ENCODE peak calls at places on chromosomes 7 and 10, in ten cellular contexts. One of them, this sample, is unnamed.

GRCh38 chr10:92699518-92700272 is 9.9 kb downstream of the HHEX start:
- DNase-seq in bronchial epithelial cell: no peak
- DNase-seq in CD8-positive, alpha-beta memory T cell: peak
- DNase-seq in GM19239: no peak
- DNase-seq in H54: peak
- DNase-seq in HT-29: peak
- DNase-seq in T-helper 1 cell: peak
- DNase-seq in HS-27A: no peak
- DNase-seq in neural crest cell: peak
- DNase-seq in activated CD8-positive, alpha-beta memory T cell treated with anti-CD3 and anti-CD28 coated beads, Interleukin-2, amount 50 U/mL, for 48 hours: peak
- DNase-seq in this sample: no peak

GRCh38 chr10:100009793-100010676 is at the start of gene DNMBP:
- DNase-seq in bronchial epithelial cell: peak
- DNase-seq in CD8-positive, alpha-beta memory T cell: peak
- DNase-seq in GM19239: peak
- DNase-seq in H54: peak
- DNase-seq in HT-29: peak
- DNase-seq in T-helper 1 cell: peak
- DNase-seq in HS-27A: no peak
- DNase-seq in neural crest cell: peak
- DNase-seq in activated CD8-positive, alpha-beta memory T cell treated with anti-CD3 and anti-CD28 coated beads, Interleukin-2, amount 50 U/mL, for 48 hours: peak
- DNase-seq in this sample: no peak

GRCh38 chr7:116249969-116250553 is 39.7 kb downstream of the TES start:
- DNase-seq in bronchial epithelial cell: peak
- DNase-seq in CD8-positive, alpha-beta memory T cell: no peak
- DNase-seq in GM19239: no peak
- DNase-seq in H54: no peak
- DNase-seq in HT-29: peak
- DNase-seq in T-helper 1 cell: peak
- DNase-seq in HS-27A: no peak
- DNase-seq in neural crest cell: no peak
- DNase-seq in activated CD8-positive, alpha-beta memory T cell treated with anti-CD3 and anti-CD28 coated beads, Interleukin-2, amount 50 U/mL, for 48 hours: no peak
- DNase-seq in this sample: no peak

GRCh38 chr10:6170638-6171037 is 32.1 kb upstream of the PFKFB3 start:
- DNase-seq in bronchial epithelial cell: no peak
- DNase-seq in CD8-positive, alpha-beta memory T cell: no peak
- DNase-seq in GM19239: no peak
- DNase-seq in H54: no peak
- DNase-seq in HT-29: no peak
- DNase-seq in T-helper 1 cell: no peak
- DNase-seq in HS-27A: no peak
- DNase-seq in neural crest cell: no peak
- DNase-seq in activated CD8-positive, alpha-beta memory T cell treated with anti-CD3 and anti-CD28 coated beads, Interleukin-2, amount 50 U/mL, for 48 hours: no peak
- DNase-seq in this sample: no peak

GRCh38 chr7:46939558-46939957 is 642.4 kb downstream of the TNS3 start:
- DNase-seq in bronchial epithelial cell: no peak
- DNase-seq in CD8-positive, alpha-beta memory T cell: no peak
- DNase-seq in GM19239: no peak
- DNase-seq in H54: no peak
- DNase-seq in HT-29: no peak
- DNase-seq in T-helper 1 cell: no peak
- DNase-seq in HS-27A: no peak
- DNase-seq in neural crest cell: no peak
- DNase-seq in activated CD8-positive, alpha-beta memory T cell treated with anti-CD3 and anti-CD28 coated beads, Interleukin-2, amount 50 U/mL, for 48 hours: no peak
- DNase-seq in this sample: no peak

GRCh38 chr7:128827971-128828711 is 2.1 kb upstream of the FLNC start:
- DNase-seq in bronchial epithelial cell: peak
- DNase-seq in CD8-positive, alpha-beta memory T cell: no peak
- DNase-seq in GM19239: no peak
- DNase-seq in H54: peak
- DNase-seq in HT-29: no peak
- DNase-seq in T-helper 1 cell: no peak
- DNase-seq in HS-27A: no peak
- DNase-seq in neural crest cell: no peak
- DNase-seq in activated CD8-positive, alpha-beta memory T cell treated with anti-CD3 and anti-CD28 coated beads, Interleukin-2, amount 50 U/mL, for 48 hours: no peak
- DNase-seq in this sample: no peak

GRCh38 chr10:17644485-17644964 is 574 bp downstream of the STAM start:
- DNase-seq in bronchial epithelial cell: peak
- DNase-seq in CD8-positive, alpha-beta memory T cell: no peak
- DNase-seq in GM19239: no peak
- DNase-seq in H54: no peak
- DNase-seq in HT-29: peak
- DNase-seq in T-helper 1 cell: no peak
- DNase-seq in HS-27A: no peak
- DNase-seq in neural crest cell: peak
- DNase-seq in activated CD8-positive, alpha-beta memory T cell treated with anti-CD3 and anti-CD28 coated beads, Interleukin-2, amount 50 U/mL, for 48 hours: no peak
- DNase-seq in this sample: no peak

GRCh38 chr7:144835166-144835611 is 664 bp downstream of the TPK1 start:
- DNase-seq in bronchial epithelial cell: peak
- DNase-seq in CD8-positive, alpha-beta memory T cell: no peak
- DNase-seq in GM19239: no peak
- DNase-seq in H54: peak
- DNase-seq in HT-29: peak
- DNase-seq in T-helper 1 cell: peak
- DNase-seq in HS-27A: no peak
- DNase-seq in neural crest cell: peak
- DNase-seq in activated CD8-positive, alpha-beta memory T cell treated with anti-CD3 and anti-CD28 coated beads, Interleukin-2, amount 50 U/mL, for 48 hours: peak
- DNase-seq in this sample: no peak

GRCh38 chr7:66557214-66558200 is 71.2 kb upstream of the KCTD7 start:
- DNase-seq in bronchial epithelial cell: peak
- DNase-seq in CD8-positive, alpha-beta memory T cell: peak
- DNase-seq in GM19239: peak
- DNase-seq in H54: peak
- DNase-seq in HT-29: peak
- DNase-seq in T-helper 1 cell: peak
- DNase-seq in HS-27A: no peak
- DNase-seq in neural crest cell: peak
- DNase-seq in activated CD8-positive, alpha-beta memory T cell treated with anti-CD3 and anti-CD28 coated beads, Interleukin-2, amount 50 U/mL, for 48 hours: peak
- DNase-seq in this sample: no peak

GRCh38 chr10:80357000-80357803 is 621 bp downstream of the DYDC2 start:
- DNase-seq in bronchial epithelial cell: no peak
- DNase-seq in CD8-positive, alpha-beta memory T cell: no peak
- DNase-seq in GM19239: no peak
- DNase-seq in H54: no peak
- DNase-seq in HT-29: no peak
- DNase-seq in T-helper 1 cell: no peak
- DNase-seq in HS-27A: no peak
- DNase-seq in neural crest cell: peak
- DNase-seq in activated CD8-positive, alpha-beta memory T cell treated with anti-CD3 and anti-CD28 coated beads, Interleukin-2, amount 50 U/mL, for 48 hours: no peak
- DNase-seq in this sample: no peak

GRCh38 chr10:11165591-11166543 is 148.2 kb downstream of the CELF2 start:
- DNase-seq in bronchial epithelial cell: no peak
- DNase-seq in CD8-positive, alpha-beta memory T cell: peak
- DNase-seq in GM19239: no peak
- DNase-seq in H54: peak
- DNase-seq in HT-29: no peak
- DNase-seq in T-helper 1 cell: peak
- DNase-seq in HS-27A: no peak
- DNase-seq in neural crest cell: peak
- DNase-seq in activated CD8-positive, alpha-beta memory T cell treated with anti-CD3 and anti-CD28 coated beads, Interleukin-2, amount 50 U/mL, for 48 hours: no peak
- DNase-seq in this sample: no peak

GRCh38 chr10:49600781-49601400 is 9.2 kb upstream of the SLC18A3 start:
- DNase-seq in bronchial epithelial cell: no peak
- DNase-seq in CD8-positive, alpha-beta memory T cell: no peak
- DNase-seq in GM19239: no peak
- DNase-seq in H54: no peak
- DNase-seq in HT-29: no peak
- DNase-seq in T-helper 1 cell: no peak
- DNase-seq in HS-27A: no peak
- DNase-seq in neural crest cell: no peak
- DNase-seq in activated CD8-positive, alpha-beta memory T cell treated with anti-CD3 and anti-CD28 coated beads, Interleukin-2, amount 50 U/mL, for 48 hours: no peak
- DNase-seq in this sample: no peak

GRCh38 chr10:2760736-2761135 is 306.6 kb upstream of the PFKP start:
- DNase-seq in bronchial epithelial cell: no peak
- DNase-seq in CD8-positive, alpha-beta memory T cell: no peak
- DNase-seq in GM19239: no peak
- DNase-seq in H54: no peak
- DNase-seq in HT-29: no peak
- DNase-seq in T-helper 1 cell: no peak
- DNase-seq in HS-27A: no peak
- DNase-seq in neural crest cell: no peak
- DNase-seq in activated CD8-positive, alpha-beta memory T cell treated with anti-CD3 and anti-CD28 coated beads, Interleukin-2, amount 50 U/mL, for 48 hours: no peak
- DNase-seq in this sample: no peak

GRCh38 chr7:155470686-155471638 is 13.0 kb downstream of the EN2 start:
- DNase-seq in bronchial epithelial cell: no peak
- DNase-seq in CD8-positive, alpha-beta memory T cell: no peak
- DNase-seq in GM19239: no peak
- DNase-seq in H54: peak
- DNase-seq in HT-29: no peak
- DNase-seq in T-helper 1 cell: no peak
- DNase-seq in HS-27A: no peak
- DNase-seq in neural crest cell: no peak
- DNase-seq in activated CD8-positive, alpha-beta memory T cell treated with anti-CD3 and anti-CD28 coated beads, Interleukin-2, amount 50 U/mL, for 48 hours: no peak
- DNase-seq in this sample: no peak

GRCh38 chr10:5446390-5446926 is 34.1 kb downstream of the NET1 start:
- DNase-seq in bronchial epithelial cell: peak
- DNase-seq in CD8-positive, alpha-beta memory T cell: peak
- DNase-seq in GM19239: peak
- DNase-seq in H54: no peak
- DNase-seq in HT-29: peak
- DNase-seq in T-helper 1 cell: peak
- DNase-seq in HS-27A: no peak
- DNase-seq in neural crest cell: peak
- DNase-seq in activated CD8-positive, alpha-beta memory T cell treated with anti-CD3 and anti-CD28 coated beads, Interleukin-2, amount 50 U/mL, for 48 hours: peak
- DNase-seq in this sample: peak

GRCh38 chr7:147145194-147145593 is 1028.6 kb downstream of the CNTNAP2 start:
- DNase-seq in bronchial epithelial cell: no peak
- DNase-seq in CD8-positive, alpha-beta memory T cell: no peak
- DNase-seq in GM19239: no peak
- DNase-seq in H54: no peak
- DNase-seq in HT-29: no peak
- DNase-seq in T-helper 1 cell: no peak
- DNase-seq in HS-27A: no peak
- DNase-seq in neural crest cell: no peak
- DNase-seq in activated CD8-positive, alpha-beta memory T cell treated with anti-CD3 and anti-CD28 coated beads, Interleukin-2, amount 50 U/mL, for 48 hours: no peak
- DNase-seq in this sample: no peak

GRCh38 chr10:131726460-131726861 is 174.3 kb upstream of the PPP2R2D start:
- DNase-seq in bronchial epithelial cell: no peak
- DNase-seq in CD8-positive, alpha-beta memory T cell: no peak
- DNase-seq in GM19239: no peak
- DNase-seq in H54: no peak
- DNase-seq in HT-29: no peak
- DNase-seq in T-helper 1 cell: no peak
- DNase-seq in HS-27A: no peak
- DNase-seq in neural crest cell: peak
- DNase-seq in activated CD8-positive, alpha-beta memory T cell treated with anti-CD3 and anti-CD28 coated beads, Interleukin-2, amount 50 U/mL, for 48 hours: no peak
- DNase-seq in this sample: no peak

GRCh38 chr7:114761973-114762372 is 159.9 kb upstream of the MDFIC start:
- DNase-seq in bronchial epithelial cell: no peak
- DNase-seq in CD8-positive, alpha-beta memory T cell: no peak
- DNase-seq in GM19239: no peak
- DNase-seq in H54: no peak
- DNase-seq in HT-29: no peak
- DNase-seq in T-helper 1 cell: no peak
- DNase-seq in HS-27A: no peak
- DNase-seq in neural crest cell: no peak
- DNase-seq in activated CD8-positive, alpha-beta memory T cell treated with anti-CD3 and anti-CD28 coated beads, Interleukin-2, amount 50 U/mL, for 48 hours: no peak
- DNase-seq in this sample: no peak

GRCh38 chr7:12434012-12434642 is 30.5 kb upstream of the VWDE start:
- DNase-seq in bronchial epithelial cell: no peak
- DNase-seq in CD8-positive, alpha-beta memory T cell: no peak
- DNase-seq in GM19239: no peak
- DNase-seq in H54: no peak
- DNase-seq in HT-29: peak
- DNase-seq in T-helper 1 cell: no peak
- DNase-seq in HS-27A: no peak
- DNase-seq in neural crest cell: no peak
- DNase-seq in activated CD8-positive, alpha-beta memory T cell treated with anti-CD3 and anti-CD28 coated beads, Interleukin-2, amount 50 U/mL, for 48 hours: no peak
- DNase-seq in this sample: no peak

GRCh38 chr10:35794703-35795102 is 152.6 kb upstream of the FZD8 start:
- DNase-seq in bronchial epithelial cell: no peak
- DNase-seq in CD8-positive, alpha-beta memory T cell: no peak
- DNase-seq in GM19239: no peak
- DNase-seq in H54: no peak
- DNase-seq in HT-29: no peak
- DNase-seq in T-helper 1 cell: no peak
- DNase-seq in HS-27A: no peak
- DNase-seq in neural crest cell: no peak
- DNase-seq in activated CD8-positive, alpha-beta memory T cell treated with anti-CD3 and anti-CD28 coated beads, Interleukin-2, amount 50 U/mL, for 48 hours: no peak
- DNase-seq in this sample: no peak

GRCh38 chr7:7017707-7018265 is 164.6 kb upstream of the C1GALT1 start:
- DNase-seq in bronchial epithelial cell: no peak
- DNase-seq in CD8-positive, alpha-beta memory T cell: no peak
- DNase-seq in GM19239: no peak
- DNase-seq in H54: no peak
- DNase-seq in HT-29: peak
- DNase-seq in T-helper 1 cell: no peak
- DNase-seq in HS-27A: peak
- DNase-seq in neural crest cell: no peak
- DNase-seq in activated CD8-positive, alpha-beta memory T cell treated with anti-CD3 and anti-CD28 coated beads, Interleukin-2, amount 50 U/mL, for 48 hours: no peak
- DNase-seq in this sample: peak

GRCh38 chr10:19843487-19843886 is 27.3 kb downstream of the PLXDC2 start:
- DNase-seq in bronchial epithelial cell: no peak
- DNase-seq in CD8-positive, alpha-beta memory T cell: no peak
- DNase-seq in GM19239: no peak
- DNase-seq in H54: no peak
- DNase-seq in HT-29: no peak
- DNase-seq in T-helper 1 cell: no peak
- DNase-seq in HS-27A: no peak
- DNase-seq in neural crest cell: no peak
- DNase-seq in activated CD8-positive, alpha-beta memory T cell treated with anti-CD3 and anti-CD28 coated beads, Interleukin-2, amount 50 U/mL, for 48 hours: no peak
- DNase-seq in this sample: no peak

GRCh38 chr7:93920496-93921189 is 892 bp upstream of the GNG11 start:
- DNase-seq in bronchial epithelial cell: no peak
- DNase-seq in CD8-positive, alpha-beta memory T cell: no peak
- DNase-seq in GM19239: no peak
- DNase-seq in H54: no peak
- DNase-seq in HT-29: no peak
- DNase-seq in T-helper 1 cell: no peak
- DNase-seq in HS-27A: no peak
- DNase-seq in neural crest cell: no peak
- DNase-seq in activated CD8-positive, alpha-beta memory T cell treated with anti-CD3 and anti-CD28 coated beads, Interleukin-2, amount 50 U/mL, for 48 hours: no peak
- DNase-seq in this sample: no peak

GRCh38 chr10:43649149-43649523 is 455 bp upstream of the ZNF32 start:
- DNase-seq in bronchial epithelial cell: peak
- DNase-seq in CD8-positive, alpha-beta memory T cell: no peak
- DNase-seq in GM19239: no peak
- DNase-seq in H54: no peak
- DNase-seq in HT-29: no peak
- DNase-seq in T-helper 1 cell: no peak
- DNase-seq in HS-27A: no peak
- DNase-seq in neural crest cell: no peak
- DNase-seq in activated CD8-positive, alpha-beta memory T cell treated with anti-CD3 and anti-CD28 coated beads, Interleukin-2, amount 50 U/mL, for 48 hours: no peak
- DNase-seq in this sample: no peak

GRCh38 chr7:26681819-26682418 is 182.5 kb downstream of the SKAP2 start:
- DNase-seq in bronchial epithelial cell: peak
- DNase-seq in CD8-positive, alpha-beta memory T cell: peak
- DNase-seq in GM19239: no peak
- DNase-seq in H54: no peak
- DNase-seq in HT-29: peak
- DNase-seq in T-helper 1 cell: peak
- DNase-seq in HS-27A: no peak
- DNase-seq in neural crest cell: no peak
- DNase-seq in activated CD8-positive, alpha-beta memory T cell treated with anti-CD3 and anti-CD28 coated beads, Interleukin-2, amount 50 U/mL, for 48 hours: no peak
- DNase-seq in this sample: no peak

GRCh38 chr10:37146443-37146842 is 21.0 kb downstream of the ANKRD30A start:
- DNase-seq in bronchial epithelial cell: no peak
- DNase-seq in CD8-positive, alpha-beta memory T cell: no peak
- DNase-seq in GM19239: no peak
- DNase-seq in H54: no peak
- DNase-seq in HT-29: peak
- DNase-seq in T-helper 1 cell: no peak
- DNase-seq in HS-27A: no peak
- DNase-seq in neural crest cell: no peak
- DNase-seq in activated CD8-positive, alpha-beta memory T cell treated with anti-CD3 and anti-CD28 coated beads, Interleukin-2, amount 50 U/mL, for 48 hours: no peak
- DNase-seq in this sample: no peak

GRCh38 chr10:131943021-131943814 is 38.5 kb downstream of the BNIP3 start:
- DNase-seq in bronchial epithelial cell: no peak
- DNase-seq in CD8-positive, alpha-beta memory T cell: no peak
- DNase-seq in GM19239: no peak
- DNase-seq in H54: no peak
- DNase-seq in HT-29: no peak
- DNase-seq in T-helper 1 cell: peak
- DNase-seq in HS-27A: no peak
- DNase-seq in neural crest cell: no peak
- DNase-seq in activated CD8-positive, alpha-beta memory T cell treated with anti-CD3 and anti-CD28 coated beads, Interleukin-2, amount 50 U/mL, for 48 hours: no peak
- DNase-seq in this sample: no peak

GRCh38 chr7:16668049-16668858 is 22.3 kb downstream of the BZW2 start:
- DNase-seq in bronchial epithelial cell: peak
- DNase-seq in CD8-positive, alpha-beta memory T cell: no peak
- DNase-seq in GM19239: no peak
- DNase-seq in H54: peak
- DNase-seq in HT-29: peak
- DNase-seq in T-helper 1 cell: no peak
- DNase-seq in HS-27A: peak
- DNase-seq in neural crest cell: no peak
- DNase-seq in activated CD8-positive, alpha-beta memory T cell treated with anti-CD3 and anti-CD28 coated beads, Interleukin-2, amount 50 U/mL, for 48 hours: no peak
- DNase-seq in this sample: peak